ENCODE peak calls at places on chromosomes 7 and 10, in ten cellular contexts. D, G, S, X, Q, B, O, K, M and H are unnamed samples.

GRCh38 chr7:139620676-139621344 is 97.3 kb downstream of the CLEC2L start:
- DNase-seq in K (peak), X (peak), D (peak), Q (no peak), G (peak), M (no peak), S (peak), O (peak), B (no peak), H (peak)

GRCh38 chr7:124322561-124322960 is 289.7 kb upstream of the TMEM229A start:
- DNase-seq in G (no peak), M (no peak), B (no peak), K (no peak), S (no peak), X (no peak), Q (no peak), O (no peak), D (no peak), H (no peak)

GRCh38 chr7:88429382-88429781 is 122.7 kb upstream of the STEAP4 start:
- DNase-seq in K (no peak), B (no peak), O (peak), G (no peak), Q (no peak), M (no peak), S (no peak), D (no peak), X (no peak), H (no peak)

GRCh38 chr10:59432207-59432900 is 70.0 kb upstream of the FAM13C start:
- DNase-seq in M (no peak), S (no peak), B (no peak), G (no peak), K (no peak), Q (no peak), D (no peak), O (no peak), X (no peak), H (no peak)

GRCh38 chr10:23341004-23341403 is 3.6 kb downstream of the C10orf67 start:
- DNase-seq in M (no peak), O (no peak), G (no peak), B (no peak), D (no peak), K (no peak), Q (no peak), S (no peak), X (no peak), H (no peak)

GRCh38 chr10:91198781-91199180 is 21.7 kb upstream of the PCGF5 start:
- DNase-seq in M (peak), O (no peak), K (peak), X (no peak), G (no peak), D (peak), S (no peak), Q (no peak), B (no peak), H (no peak)

GRCh38 chr7:27160546-27161213 is 4.2 kb upstream of the HOXA7 start:
- DNase-seq in G (peak), O (peak), K (peak), B (peak), D (peak), M (peak), Q (peak), X (peak), S (peak), H (peak)

GRCh38 chr10:103069453-103070331 is 123.4 kb downstream of the NT5C2 start:
- DNase-seq in O (peak), Q (peak), M (peak), B (no peak), K (peak), G (peak), D (peak), X (peak), S (peak), H (peak)

GRCh38 chr10:33136271-33136670 is 178.2 kb upstream of the ITGB1 start:
- DNase-seq in X (no peak), G (no peak), M (no peak), D (no peak), S (no peak), B (no peak), K (no peak), O (no peak), Q (no peak), H (no peak)

GRCh38 chr7:77197135-77197534 is 2.5 kb downstream of the FGL2 start:
- DNase-seq in K (no peak), G (no peak), O (no peak), S (no peak), B (no peak), Q (no peak), M (no peak), X (no peak), D (no peak), H (no peak)

GRCh38 chr7:77202544-77202976 is 2.9 kb upstream of the FGL2 start:
- DNase-seq in X (no peak), K (no peak), S (no peak), D (no peak), G (no peak), B (no peak), Q (no peak), O (no peak), M (no peak), H (no peak)

GRCh38 chr7:77200542-77200941 is 923 bp upstream of the FGL2 start:
- DNase-seq in K (no peak), X (no peak), M (no peak), B (no peak), Q (no peak), G (no peak), O (no peak), S (no peak), D (no peak), H (no peak)

DNA sequence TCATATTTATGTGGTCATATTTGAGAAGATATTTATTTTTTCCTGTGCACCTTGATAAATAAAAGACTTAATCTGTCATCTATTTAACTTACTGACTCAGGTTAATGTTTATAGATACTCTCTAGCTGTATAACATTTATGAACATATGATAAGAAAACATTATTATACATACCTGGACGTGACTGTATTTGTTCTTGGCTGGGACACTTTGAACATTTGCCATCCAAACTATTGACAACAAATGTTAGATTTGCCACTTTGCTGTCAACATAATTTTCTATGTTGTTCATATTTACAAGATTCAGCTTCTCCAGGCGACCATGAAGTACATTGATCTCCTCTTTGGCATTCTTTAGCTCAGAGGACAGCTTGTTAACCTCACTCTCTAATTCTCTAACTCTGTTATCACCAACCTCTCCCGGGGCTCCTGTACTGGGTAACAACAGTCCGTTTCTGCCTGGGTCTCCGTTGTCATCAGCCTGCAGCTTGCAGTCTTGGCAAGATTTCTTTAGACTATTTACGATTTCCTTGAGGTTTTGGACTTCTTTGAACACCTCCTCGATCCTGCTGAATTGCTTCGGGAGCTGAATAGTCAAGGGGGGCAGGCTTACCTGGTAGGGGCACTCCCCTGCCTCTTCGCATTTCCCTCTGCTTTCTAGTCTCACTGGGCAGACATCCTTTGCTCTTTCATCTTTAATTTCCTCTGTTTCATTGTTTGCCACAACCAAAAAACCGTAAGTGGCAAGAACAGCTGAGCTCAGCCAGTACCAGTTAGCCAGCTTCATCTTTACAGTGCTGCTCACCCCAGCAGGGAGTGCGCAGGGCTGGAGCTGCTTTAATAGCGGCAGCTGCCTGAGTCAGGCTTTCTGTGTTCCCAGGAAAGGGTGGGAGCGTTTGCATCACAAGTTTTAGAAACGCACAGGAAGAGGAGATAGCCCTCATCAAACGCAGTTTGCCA is at the start of gene FGL2:
- DNase-seq in X (peak), G (peak), S (no peak), K (peak), B (peak), M (peak), D (no peak), Q (no peak), O (no peak), H (no peak)
- TF ChIP-seq POLR2A in X (no peak), G (no peak), S (no peak), K (peak), B (peak), M (peak), D (no peak), Q (no peak), O (no peak), H (no peak)

GRCh38 chr10:98449287-98449686 is 2.6 kb upstream of the HPS1 start:
- DNase-seq in K (no peak), Q (no peak), D (no peak), G (no peak), B (no peak), X (no peak), S (no peak), M (no peak), O (no peak), H (no peak)

GRCh38 chr10:98444314-98445006 is 2.3 kb downstream of the HPS1 start:
- DNase-seq in S (no peak), D (peak), G (no peak), Q (no peak), X (no peak), B (no peak), K (no peak), M (no peak), O (no peak), H (no peak)

GRCh38 chr10:98445200-98445812 is 1.4 kb downstream of the HPS1 start:
- DNase-seq in D (no peak), Q (no peak), S (no peak), M (no peak), X (no peak), K (no peak), G (no peak), O (no peak), B (no peak), H (no peak)

GRCh38 chr10:98446121-98446655 is 547 bp downstream of the HPS1 start:
- DNase-seq in X (peak), M (peak), S (peak), O (no peak), G (peak), K (peak), B (no peak), Q (no peak), D (peak), H (peak)

GRCh38 chr10:98446656-98447221 is at the start of gene HPS1:
- DNase-seq in D (peak), S (peak), O (peak), Q (peak), G (peak), B (peak), X (peak), K (peak), M (peak), H (peak)
- TF ChIP-seq POLR2A in D (peak), S (peak), O (peak), Q (peak), G (peak), B (peak), X (peak), K (peak), M (peak), H (peak)

DNA sequence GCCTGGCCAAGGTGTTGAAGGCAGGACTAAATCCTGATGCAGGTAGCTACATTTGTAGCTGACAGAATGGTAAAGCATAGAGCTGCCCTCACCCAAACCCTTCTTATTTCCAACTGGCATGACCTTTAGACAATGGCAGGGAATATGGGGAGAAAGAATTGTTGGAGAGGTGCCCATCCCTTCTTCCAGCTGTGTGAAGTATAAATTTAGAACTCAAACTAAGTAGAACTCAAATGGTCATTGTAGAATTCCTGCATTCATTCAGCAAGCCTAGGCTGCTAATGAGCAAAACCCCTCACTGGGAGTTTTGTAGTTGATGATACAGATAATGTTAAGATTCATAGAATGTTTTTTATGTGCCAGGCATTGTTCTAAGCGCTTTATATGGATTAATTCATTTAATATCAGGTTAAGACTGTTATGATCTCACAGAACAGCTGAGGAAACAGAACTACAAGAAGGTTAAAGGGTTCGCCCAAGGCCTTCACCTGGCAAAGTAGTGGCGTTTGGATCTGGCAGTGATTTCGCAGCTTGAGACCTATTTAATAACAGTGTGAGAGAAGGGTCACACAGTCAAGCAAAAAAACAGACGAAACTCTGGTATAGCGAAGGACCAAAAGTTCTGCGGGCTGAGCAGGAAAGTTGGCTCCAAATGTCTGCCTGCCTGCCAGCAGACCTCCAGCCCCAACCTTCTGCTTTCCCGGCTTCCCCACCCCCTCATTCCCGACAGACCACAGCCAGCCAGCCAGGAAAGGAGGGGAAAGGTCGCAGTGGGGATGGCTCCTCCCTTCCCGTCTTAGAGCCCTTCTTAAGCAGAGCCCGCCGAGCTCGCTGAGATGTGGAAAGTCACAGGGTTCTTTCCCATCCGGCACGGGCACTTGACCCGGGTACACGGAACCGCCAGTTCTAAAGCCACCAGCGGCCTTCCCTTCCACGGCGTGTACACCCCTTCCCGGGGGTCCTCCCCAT is 1.6 kb upstream of the HILPDA start:
- DNase-seq in G (peak), Q (no peak), M (peak), X (peak), D (no peak), S (no peak), K (peak), B (peak), O (peak), H (no peak)
- TF ChIP-seq POLR2A in G (no peak), Q (no peak), M (no peak), X (no peak), D (no peak), S (no peak), K (peak), B (peak), O (no peak), H (no peak)

DNA sequence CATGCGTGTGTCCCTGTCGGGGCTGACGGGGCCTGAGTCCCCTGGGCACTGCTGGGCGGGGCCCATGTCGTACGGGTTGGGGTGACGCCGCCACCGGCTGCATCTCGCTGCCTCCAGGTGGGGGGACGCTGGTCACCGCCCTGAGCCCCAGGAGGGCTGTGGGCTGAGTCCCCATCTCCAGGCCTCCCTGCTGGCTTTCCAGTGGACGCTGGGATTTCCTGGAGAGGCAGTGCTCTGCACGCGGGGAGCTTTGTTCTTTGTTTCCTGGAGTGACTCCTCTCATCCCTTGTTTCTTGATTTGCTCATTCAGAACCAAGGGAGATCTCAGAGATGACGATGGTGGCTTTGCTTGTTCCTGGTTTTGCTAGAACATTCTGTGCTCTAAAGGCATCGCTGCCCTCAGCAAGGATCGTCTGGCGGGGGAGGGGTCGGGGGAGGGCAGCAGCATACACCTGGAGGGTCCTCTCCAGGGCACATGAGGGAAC is 21.0 kb downstream of the PWWP2B start:
- DNase-seq in K (no peak), S (no peak), O (no peak), M (no peak), D (no peak), X (peak), G (no peak), Q (peak), B (no peak), H (no peak)
- TF ChIP-seq POLR2A in K (no peak), S (no peak), O (no peak), M (no peak), D (no peak), X (no peak), G (no peak), Q (no peak), B (no peak), H (no peak)

GRCh38 chr7:148698397-148699023 is at the start of gene CUL1:
- DNase-seq in Q (peak), O (peak), B (peak), M (peak), K (peak), D (peak), G (peak), X (peak), S (peak), H (peak)

GRCh38 chr7:148699772-148700629 is 1.3 kb downstream of the CUL1 start:
- DNase-seq in Q (no peak), X (no peak), O (no peak), S (no peak), B (no peak), D (peak), G (no peak), K (no peak), M (no peak), H (no peak)

GRCh38 chr7:148697950-148698396 is 730 bp upstream of the CUL1 start:
- DNase-seq in G (no peak), D (peak), B (no peak), S (no peak), M (no peak), X (no peak), K (no peak), O (no peak), Q (no peak), H (no peak)

GRCh38 chr7:148700693-148701092 is 2.0 kb downstream of the CUL1 start:
- DNase-seq in B (no peak), D (peak), X (no peak), K (no peak), O (peak), M (no peak), Q (no peak), G (no peak), S (no peak), H (no peak)

DNA sequence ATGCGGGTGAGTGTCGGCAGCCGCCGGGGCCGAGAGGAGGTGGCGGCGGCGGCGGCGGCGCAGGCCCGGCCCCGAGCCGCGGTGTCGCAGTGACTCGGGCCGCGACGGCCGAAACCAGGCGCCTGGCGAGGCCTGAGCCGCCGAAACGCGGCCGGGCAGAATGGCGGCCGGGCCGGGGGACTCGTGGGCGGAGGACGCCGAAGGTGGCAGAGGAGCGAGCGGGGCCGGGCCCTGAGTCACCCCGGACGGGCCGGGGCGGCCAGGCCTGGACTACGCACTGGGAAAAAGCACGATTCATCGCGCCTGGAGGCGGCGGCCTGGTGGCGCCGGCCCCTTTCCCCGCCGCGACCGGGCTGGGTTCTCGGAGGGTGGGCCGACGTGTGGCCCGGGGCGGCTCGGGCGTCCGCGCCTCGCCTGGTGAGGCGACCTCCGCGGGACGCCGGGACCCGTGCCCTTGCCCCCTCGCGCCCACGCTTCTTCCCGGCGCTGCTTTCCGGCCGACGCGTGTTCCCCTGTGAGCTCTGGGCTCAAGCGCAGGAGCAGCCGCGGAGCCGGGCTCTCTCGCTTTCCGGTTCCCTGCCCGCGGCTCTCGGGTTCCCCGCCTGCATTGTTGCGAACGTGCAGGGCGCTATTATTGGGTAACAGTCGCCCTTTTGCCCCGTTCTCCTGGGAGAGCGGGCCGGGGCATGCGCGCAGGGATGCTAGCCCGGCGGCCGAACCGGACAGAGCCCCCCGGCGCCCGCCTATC is 495 bp downstream of the CUL1 start:
- DNase-seq in X (peak), O (peak), M (peak), Q (peak), S (peak), G (peak), B (peak), K (peak), D (peak), H (peak)
- TF ChIP-seq POLR2A in X (no peak), O (peak), M (no peak), Q (peak), S (peak), G (no peak), B (no peak), K (peak), D (peak), H (no peak)

GRCh38 chr7:86863452-86863851 is 196.0 kb downstream of the ELAPOR2 start:
- DNase-seq in K (no peak), M (no peak), B (no peak), O (no peak), Q (no peak), D (no peak), S (no peak), X (no peak), G (no peak), H (no peak)

GRCh38 chr7:86867163-86867762 is 192.2 kb downstream of the ELAPOR2 start:
- DNase-seq in D (no peak), Q (no peak), K (no peak), O (no peak), X (no peak), M (no peak), G (no peak), S (no peak), B (no peak), H (no peak)
- TF ChIP-seq POLR2A in D (no peak), Q (no peak), K (no peak), O (no peak), X (no peak), M (no peak), G (no peak), S (no peak), B (no peak), H (no peak)

GRCh38 chr7:46007990-46008643 is 87.0 kb upstream of the IGFBP3 start:
- DNase-seq in M (peak), D (no peak), B (no peak), G (peak), Q (no peak), S (no peak), O (no peak), X (no peak), K (no peak), H (no peak)
- TF ChIP-seq POLR2A in M (no peak), D (no peak), B (no peak), G (no peak), Q (no peak), S (no peak), O (no peak), X (no peak), K (no peak), H (no peak)

DNA sequence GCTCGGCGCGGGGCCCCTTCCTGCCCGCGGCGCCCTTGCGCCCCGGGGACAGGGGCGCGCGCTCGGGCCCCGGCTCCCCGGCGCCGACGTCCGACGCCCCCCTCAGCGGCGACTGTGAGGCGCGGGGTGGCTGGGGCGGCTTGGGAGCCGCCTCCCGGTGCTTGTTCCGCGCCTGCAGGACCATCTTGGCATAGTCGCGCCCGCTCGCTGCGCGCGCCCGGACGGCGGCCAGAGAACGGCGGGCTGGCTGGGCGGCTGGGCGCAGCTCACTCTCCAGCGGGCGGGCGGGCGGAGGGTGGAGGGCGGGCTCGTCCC is at the start of gene DPY19L1:
- DNase-seq in B (no peak), M (no peak), K (no peak), D (no peak), X (no peak), S (no peak), O (no peak), Q (no peak), G (no peak), H (no peak)
- TF ChIP-seq POLR2A in B (peak), M (no peak), K (peak), D (no peak), X (peak), S (peak), O (no peak), Q (no peak), G (no peak), H (peak)